ENCODE peak calls at places on chromosomes 4 and X, in nine cellular contexts. One of them, this sample, is unnamed.

GRCh38 chr4:35966558-35966957 is 277.8 kb downstream of the ARAP2 start:
- DNase-seq in NCI-H1436 treated with DMSO at 0.1 percent for 48 hours: no peak
- DNase-seq in SJSA1: no peak
- DNase-seq in Daoy: no peak
- DNase-seq in ureter: no peak
- DNase-seq in GM04504: no peak
- DNase-seq in neuronal stem cell: no peak
- DNase-seq in cardiac fibroblast: no peak
- DNase-seq in NCI-H510A: no peak
- DNase-seq in this sample: no peak

GRCh38 chr4:154076921-154077320 is 288.0 kb upstream of the SFRP2 start:
- DNase-seq in neuronal stem cell: no peak
- DNase-seq in Daoy: no peak
- DNase-seq in GM04504: peak; percentile 9
- DNase-seq in NCI-H1436 treated with DMSO at 0.1 percent for 48 hours: no peak
- DNase-seq in SJSA1: no peak
- DNase-seq in cardiac fibroblast: peak; percentile 72
- DNase-seq in ureter: no peak
- DNase-seq in NCI-H510A: no peak
- DNase-seq in this sample: no peak

GRCh38 chr4:156295676-156296075 is 342.0 kb upstream of the CTSO start:
- DNase-seq in NCI-H1436 treated with DMSO at 0.1 percent for 48 hours: no peak
- DNase-seq in GM04504: no peak
- DNase-seq in Daoy: no peak
- DNase-seq in NCI-H510A: no peak
- DNase-seq in ureter: no peak
- DNase-seq in SJSA1: no peak
- DNase-seq in neuronal stem cell: no peak
- DNase-seq in cardiac fibroblast: peak; percentile 45
- DNase-seq in this sample: no peak

GRCh38 chr4:164779811-164780216 is 25.9 kb downstream of the SMIM31 start:
- DNase-seq in SJSA1: peak; percentile 72
- DNase-seq in Daoy: peak; percentile 41
- DNase-seq in cardiac fibroblast: peak; percentile 58
- DNase-seq in GM04504: no peak
- DNase-seq in ureter: no peak
- DNase-seq in neuronal stem cell: peak; percentile 43
- DNase-seq in NCI-H1436 treated with DMSO at 0.1 percent for 48 hours: no peak
- DNase-seq in NCI-H510A: no peak
- DNase-seq in this sample: peak; percentile 34

GRCh38 chr4:48315728-48316630 is 25.4 kb upstream of the SLAIN2 start:
- DNase-seq in NCI-H1436 treated with DMSO at 0.1 percent for 48 hours: peak; percentile 14
- DNase-seq in SJSA1: no peak
- DNase-seq in NCI-H510A: no peak
- DNase-seq in ureter: no peak
- DNase-seq in GM04504: peak; percentile 40
- DNase-seq in neuronal stem cell: peak; percentile 17
- DNase-seq in Daoy: peak; percentile 47
- DNase-seq in cardiac fibroblast: peak; percentile 80
- DNase-seq in this sample: no peak

GRCh38 chrX:130251671-130252070 is 17.0 kb downstream of the ZNF280C start:
- DNase-seq in neuronal stem cell: no peak
- DNase-seq in Daoy: no peak
- DNase-seq in SJSA1: no peak
- DNase-seq in NCI-H510A: no peak
- DNase-seq in NCI-H1436 treated with DMSO at 0.1 percent for 48 hours: no peak
- DNase-seq in ureter: no peak
- DNase-seq in cardiac fibroblast: no peak
- DNase-seq in GM04504: no peak
- DNase-seq in this sample: no peak

GRCh38 chr4:24373662-24374061 is 210.7 kb downstream of the DHX15 start:
- DNase-seq in neuronal stem cell: no peak
- DNase-seq in GM04504: no peak
- DNase-seq in cardiac fibroblast: no peak
- DNase-seq in SJSA1: no peak
- DNase-seq in ureter: no peak
- DNase-seq in Daoy: no peak
- DNase-seq in NCI-H510A: no peak
- DNase-seq in NCI-H1436 treated with DMSO at 0.1 percent for 48 hours: no peak
- DNase-seq in this sample: no peak

GRCh38 chr4:181566490-181566889 is 676.7 kb upstream of the TENM3 start:
- DNase-seq in neuronal stem cell: no peak
- DNase-seq in NCI-H1436 treated with DMSO at 0.1 percent for 48 hours: no peak
- DNase-seq in cardiac fibroblast: peak; percentile 22
- DNase-seq in SJSA1: no peak
- DNase-seq in NCI-H510A: no peak
- DNase-seq in Daoy: no peak
- DNase-seq in GM04504: peak; percentile 33
- DNase-seq in ureter: no peak
- DNase-seq in this sample: no peak

GRCh38 chr4:89681219-89681618 is 155.7 kb downstream of the SNCA start:
- DNase-seq in NCI-H1436 treated with DMSO at 0.1 percent for 48 hours: peak; percentile 68
- DNase-seq in GM04504: no peak
- DNase-seq in NCI-H510A: peak; percentile 91
- DNase-seq in cardiac fibroblast: no peak
- DNase-seq in neuronal stem cell: peak; percentile 12
- DNase-seq in Daoy: no peak
- DNase-seq in SJSA1: no peak
- DNase-seq in ureter: no peak
- DNase-seq in this sample: no peak

This sample was measured in fibroblast of the conjunctiva.